ENCODE peak calls at places on chromosomes 3 and 15, in seven cellular contexts. K is Calu3; Y is skeletal muscle cell; Q is amniotic stem cell; S is stimulated activated CD4-positive, alpha-beta T cell treated with anti-CD3 and anti-CD28 coated beads, Interleukin-12 subunit alpha, Interleukin-12 subunit beta, amount 100 ng/mL, for 4 hours; I is dorsolateral prefrontal cortex; A is activated T-helper 1 cell treated with anti-CD3 and anti-CD28 coated beads, Interleukin-12 subunit alpha, Interleukin-12 subunit beta, Interleukin-2, Interleukin-4 antibody, amounts not matched to agents 30 ng/mL and 10 ng/mL and 1 ng/mL, durations not matched to agents 14 hours and 24 hours and 36 hours. O is an unnamed sample.

GRCh38 chr3:113214917-113215595 is 3.7 kb downstream of the BOC start:
- DNase-seq in K (no peak), Y (no peak), Q (peak), S (no peak), I (no peak), A (no peak), O (no peak)

GRCh38 chr3:125386811-125387210 is 11.7 kb upstream of the ZNF148 start:
- DNase-seq in K (no peak), Y (peak), Q (no peak), S (no peak), I (no peak), A (no peak), O (no peak)

GRCh38 chr15:52803543-52804306 is 13.6 kb upstream of the ONECUT1 start:
- DNase-seq in K (no peak), Y (no peak), Q (no peak), S (no peak), I (no peak), A (no peak), O (no peak)

GRCh38 chr3:197421021-197421420 is 122.6 kb upstream of the DLG1 start:
- DNase-seq in K (no peak), Y (no peak), Q (no peak), S (no peak), I (no peak), A (no peak), O (no peak)

GRCh38 chr3:47128110-47128509 is 35.8 kb downstream of the SETD2 start:
- DNase-seq in K (no peak), Y (no peak), Q (no peak), S (no peak), I (no peak), A (no peak), O (no peak)

GRCh38 chr3:95302044-95302443 is 1239.2 kb downstream of the NSUN3 start:
- DNase-seq in K (peak), Y (peak), Q (peak), S (no peak), I (no peak), A (no peak), O (no peak)

GRCh38 chr3:126146525-126147146 is 33.8 kb downstream of the ALDH1L1 start:
- DNase-seq in K (no peak), Y (no peak), Q (no peak), S (no peak), I (peak), A (no peak), O (no peak)

GRCh38 chr15:28104326-28104725 is 5.2 kb upstream of the OCA2 start:
- DNase-seq in K (no peak), Y (no peak), Q (no peak), S (no peak), I (no peak), A (no peak), O (no peak)

GRCh38 chr3:105139851-105140560 is 226.7 kb upstream of the ALCAM start:
- DNase-seq in K (no peak), Y (no peak), Q (no peak), S (no peak), I (no peak), A (no peak), O (no peak)

GRCh38 chr3:177191108-177191779 is 6.0 kb downstream of the TBL1XR1 start:
- DNase-seq in K (no peak), Y (no peak), Q (no peak), S (no peak), I (no peak), A (no peak), O (no peak)

GRCh38 chr3:186209810-186210752 is 101.2 kb upstream of the ETV5 start:
- DNase-seq in K (no peak), Y (peak), Q (peak), S (no peak), I (peak), A (no peak), O (peak)

GRCh38 chr3:189195302-189195701 is 23.5 kb downstream of the TPRG1 start:
- DNase-seq in K (no peak), Y (no peak), Q (no peak), S (no peak), I (no peak), A (no peak), O (no peak)

GRCh38 chr3:177498037-177498857 is 301.0 kb upstream of the TBL1XR1 start:
- DNase-seq in K (peak), Y (peak), Q (no peak), S (no peak), I (no peak), A (no peak), O (no peak)

GRCh38 chr3:187955076-187955952 is 198.6 kb upstream of the LPP start:
- DNase-seq in K (no peak), Y (peak), Q (no peak), S (no peak), I (no peak), A (no peak), O (no peak)

GRCh38 chr15:70033109-70033508 is 64.6 kb downstream of the TLE3 start:
- DNase-seq in K (no peak), Y (no peak), Q (no peak), S (no peak), I (no peak), A (no peak), O (no peak)

GRCh38 chr3:76715426-76715825 is 324.5 kb upstream of the ROBO2 start:
- DNase-seq in K (no peak), Y (no peak), Q (no peak), S (no peak), I (no peak), A (no peak), O (no peak)

GRCh38 chr3:12229144-12229871 is 59.6 kb upstream of the PPARG start:
- DNase-seq in K (no peak), Y (no peak), Q (no peak), S (no peak), I (no peak), A (no peak), O (no peak)

GRCh38 chr15:99651023-99651807 is 82.0 kb downstream of the LYSMD4 start:
- DNase-seq in K (no peak), Y (no peak), Q (peak), S (no peak), I (no peak), A (no peak), O (no peak)

GRCh38 chr3:11373235-11373634 is 101.0 kb downstream of the ATG7 start:
- DNase-seq in K (no peak), Y (no peak), Q (no peak), S (no peak), I (no peak), A (no peak), O (no peak)

GRCh38 chr3:52456169-52456799 is 880 bp downstream of the NISCH start:
- DNase-seq in K (no peak), Y (no peak), Q (no peak), S (no peak), I (no peak), A (no peak), O (peak)

O was measured in K562.